ENCODE peak calls at places on chromosomes 6 and 20, in six cellular contexts. K is HepG2, T is GM12878, H is K562, R is H1, O is SK-N-SH. S is an unnamed sample.

GRCh38 chr6:2713473-2714358 is 37.0 kb downstream of the MYLK4 start:
- DNase-seq in K (no peak), T (no peak), H (no peak), R (no peak), O (no peak), S (no peak)

GRCh38 chr6:56868687-56869086 is 86.2 kb upstream of the BEND6 start:
- DNase-seq in K (peak), T (no peak), H (no peak), R (no peak), O (peak), S (no peak)

GRCh38 chr6:30837870-30838269 is 46.4 kb upstream of the DDR1 start:
- DNase-seq in K (no peak), T (no peak), H (no peak), R (no peak), O (no peak), S (no peak)

GRCh38 chr20:45341939-45342862 is 6.0 kb downstream of the SDC4 start:
- DNase-seq in K (peak), T (no peak), H (no peak), R (peak), O (peak), S (no peak)

GRCh38 chr6:73006161-73006560 is 219.1 kb downstream of the KHDC1L start:
- DNase-seq in K (no peak), T (no peak), H (no peak), R (no peak), O (no peak), S (no peak)

GRCh38 chr20:19628570-19629134 is 129.4 kb upstream of the RIN2 start:
- DNase-seq in K (peak), T (peak), H (peak), R (peak), O (peak), S (peak)

GRCh38 chr6:157892363-157892878 is 69.4 kb downstream of the SNX9 start:
- DNase-seq in K (no peak), T (no peak), H (no peak), R (no peak), O (no peak), S (no peak)

GRCh38 chr20:44151621-44152416 is 35.2 kb downstream of the JPH2 start:
- DNase-seq in K (no peak), T (no peak), H (no peak), R (no peak), O (no peak), S (no peak)

GRCh38 chr6:80605165-80605989 is 498.9 kb downstream of the BCKDHB start:
- DNase-seq in K (peak), T (no peak), H (no peak), R (no peak), O (peak), S (peak)

GRCh38 chr6:127489248-127489647 is 29.9 kb downstream of the MTCL3 start:
- DNase-seq in K (no peak), T (no peak), H (no peak), R (no peak), O (no peak), S (no peak)

GRCh38 chr6:11374036-11375010 is 141.9 kb upstream of the NEDD9 start:
- DNase-seq in K (peak), T (peak), H (no peak), R (no peak), O (no peak), S (peak)

GRCh38 chr6:50661636-50662035 is 51.7 kb upstream of the TFAP2D start:
- DNase-seq in K (no peak), T (no peak), H (no peak), R (no peak), O (no peak), S (no peak)

GRCh38 chr6:159249752-159250151 is 80.6 kb downstream of the FNDC1 start:
- DNase-seq in K (no peak), T (no peak), H (no peak), R (no peak), O (no peak), S (no peak)

DNA sequence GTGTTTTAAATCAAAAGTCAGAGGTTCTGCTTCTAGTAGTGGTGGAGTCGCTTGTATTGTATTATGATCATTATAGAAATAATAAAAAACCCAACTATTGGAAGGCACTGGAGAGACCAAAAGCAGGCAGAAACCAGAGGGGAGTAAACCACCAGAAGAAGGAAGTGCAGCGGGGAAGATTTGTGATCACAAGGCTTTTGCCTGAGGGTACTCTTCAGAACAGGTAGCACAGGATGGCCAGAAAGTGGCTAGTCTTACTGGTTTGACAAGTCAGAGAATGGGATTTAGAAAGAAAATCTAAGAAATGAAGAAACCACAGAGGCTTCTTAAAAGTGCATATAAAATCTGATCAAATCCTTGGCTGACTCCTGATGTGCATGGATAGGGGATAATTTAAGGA is 24.0 kb downstream of the MAPK13 start:
- DNase-seq in K (no peak), T (no peak), H (no peak), R (no peak), O (no peak), S (no peak)
- TF ChIP-seq GABPA in K (no peak), T (no peak), H (no peak), R (no peak), O (no peak), S (no peak)

DNA sequence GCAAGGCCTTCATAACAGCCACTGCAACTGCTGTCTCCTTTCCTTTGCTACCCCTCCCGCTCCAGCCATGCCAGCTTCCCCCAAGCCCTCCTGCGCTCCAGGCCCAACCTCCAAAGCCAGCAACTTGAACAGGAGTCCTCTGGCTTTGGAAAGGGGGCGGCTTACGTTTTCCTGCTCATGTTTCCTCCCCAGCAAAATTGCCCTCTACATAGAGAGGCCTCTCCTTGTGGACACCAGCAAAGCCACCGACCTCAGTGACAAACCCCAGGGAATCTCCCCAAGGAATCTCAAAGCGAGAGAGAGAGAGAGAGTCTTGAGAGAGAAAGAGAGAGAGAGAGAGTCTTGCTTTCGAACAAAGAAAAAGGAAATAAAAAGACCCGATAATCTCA is 354 bp upstream of the BTN2A1 start:
- DNase-seq in K (no peak), T (no peak), H (peak), R (peak), O (peak), S (no peak)
- TF ChIP-seq GABPA in K (no peak), T (no peak), H (no peak), R (no peak), O (no peak), S (no peak)

GRCh38 chr20:3071610-3072529 is at the start of gene OXT:
- DNase-seq in K (no peak), T (no peak), H (no peak), R (peak), O (no peak), S (no peak)
- TF ChIP-seq GABPA in K (no peak), T (no peak), H (no peak), R (no peak), O (no peak), S (no peak)

DNA sequence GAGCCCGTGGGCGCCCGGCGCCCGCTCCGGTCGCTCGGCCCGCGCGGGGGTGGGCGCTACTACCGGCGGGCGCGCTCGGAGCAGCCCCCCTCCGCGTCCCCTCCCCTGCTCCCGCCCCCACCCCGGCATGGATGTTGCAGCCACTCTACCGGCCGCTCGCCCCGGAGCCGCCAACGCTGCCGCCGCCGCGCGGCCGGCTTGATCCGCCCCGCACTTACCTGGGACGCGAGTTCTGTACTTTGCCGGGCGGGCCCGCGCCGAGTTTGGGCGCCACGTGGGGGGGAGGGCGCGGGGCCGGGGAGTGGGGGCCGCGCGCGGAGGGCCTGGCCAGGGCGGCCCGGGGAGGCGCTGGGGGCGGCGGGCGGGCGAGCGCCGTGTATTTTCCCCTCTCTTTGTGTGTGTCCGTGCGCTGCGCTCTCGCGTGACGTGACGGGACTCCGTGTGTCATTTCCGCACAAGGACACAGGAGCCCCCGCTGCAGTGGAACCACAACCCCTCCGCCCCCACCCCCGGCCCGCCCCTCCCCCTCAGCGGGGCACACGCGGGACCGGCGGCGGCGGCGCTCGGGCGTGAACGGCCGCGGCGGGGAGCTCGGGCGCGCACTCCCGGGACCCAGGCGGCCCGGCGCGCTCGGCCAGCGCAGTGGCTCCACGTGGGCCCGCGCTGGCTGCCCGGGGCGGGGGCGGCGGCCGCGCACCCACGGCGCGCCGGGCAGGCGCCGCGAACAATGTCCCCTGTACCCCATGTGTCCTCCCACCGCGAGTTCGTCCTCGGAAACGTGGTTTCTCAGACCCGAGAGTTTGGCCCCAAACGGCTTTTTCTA is at the start of gene BEND3:
- DNase-seq in K (no peak), T (no peak), H (peak), R (no peak), O (peak), S (peak)
- TF ChIP-seq GABPA in K (no peak), T (no peak), H (no peak), R (no peak), O (no peak), S (no peak)

DNA sequence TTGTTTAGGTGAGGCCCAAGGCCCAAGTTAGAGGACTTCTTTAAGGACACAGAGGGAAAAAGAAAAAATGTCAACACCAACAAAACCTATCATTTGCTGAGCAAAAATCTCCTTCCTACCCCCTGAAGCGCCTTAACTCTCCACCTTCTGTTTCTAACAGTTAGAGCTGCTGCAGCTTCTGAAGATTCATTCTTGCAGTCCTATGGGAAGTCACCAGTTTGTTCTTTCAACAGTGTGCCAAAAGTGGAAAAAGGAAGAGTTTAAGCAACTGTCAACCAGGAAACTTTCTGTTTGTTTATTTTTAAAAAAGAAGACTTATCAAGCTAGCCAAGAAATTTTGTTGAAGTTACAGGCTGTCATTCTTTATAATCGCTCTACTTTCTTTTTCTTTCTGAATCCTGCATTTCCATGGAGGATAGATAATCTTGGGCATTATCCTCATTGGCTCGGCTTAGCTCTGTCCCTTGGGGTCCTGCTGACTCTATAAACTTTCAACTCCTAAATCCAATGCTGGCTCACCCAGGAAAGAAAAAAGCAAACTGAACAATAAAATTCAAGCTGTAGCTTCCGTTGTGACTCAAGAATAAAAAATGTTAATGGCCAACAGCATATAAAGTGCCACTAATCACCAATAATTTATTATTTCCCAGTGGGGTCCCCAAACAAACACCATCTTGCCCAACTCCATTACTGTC is 172.8 kb upstream of the CITED2 start:
- DNase-seq in K (no peak), T (no peak), H (no peak), R (no peak), O (no peak), S (no peak)
- TF ChIP-seq GABPA in K (no peak), T (no peak), H (no peak), R (no peak), O (no peak), S (no peak)

GRCh38 chr6:351867-352289 is 39.7 kb upstream of the IRF4 start:
- DNase-seq in K (no peak), T (no peak), H (no peak), R (no peak), O (no peak), S (no peak)
- TF ChIP-seq GABPA in K (no peak), T (no peak), H (no peak), R (no peak), O (no peak), S (no peak)

DNA sequence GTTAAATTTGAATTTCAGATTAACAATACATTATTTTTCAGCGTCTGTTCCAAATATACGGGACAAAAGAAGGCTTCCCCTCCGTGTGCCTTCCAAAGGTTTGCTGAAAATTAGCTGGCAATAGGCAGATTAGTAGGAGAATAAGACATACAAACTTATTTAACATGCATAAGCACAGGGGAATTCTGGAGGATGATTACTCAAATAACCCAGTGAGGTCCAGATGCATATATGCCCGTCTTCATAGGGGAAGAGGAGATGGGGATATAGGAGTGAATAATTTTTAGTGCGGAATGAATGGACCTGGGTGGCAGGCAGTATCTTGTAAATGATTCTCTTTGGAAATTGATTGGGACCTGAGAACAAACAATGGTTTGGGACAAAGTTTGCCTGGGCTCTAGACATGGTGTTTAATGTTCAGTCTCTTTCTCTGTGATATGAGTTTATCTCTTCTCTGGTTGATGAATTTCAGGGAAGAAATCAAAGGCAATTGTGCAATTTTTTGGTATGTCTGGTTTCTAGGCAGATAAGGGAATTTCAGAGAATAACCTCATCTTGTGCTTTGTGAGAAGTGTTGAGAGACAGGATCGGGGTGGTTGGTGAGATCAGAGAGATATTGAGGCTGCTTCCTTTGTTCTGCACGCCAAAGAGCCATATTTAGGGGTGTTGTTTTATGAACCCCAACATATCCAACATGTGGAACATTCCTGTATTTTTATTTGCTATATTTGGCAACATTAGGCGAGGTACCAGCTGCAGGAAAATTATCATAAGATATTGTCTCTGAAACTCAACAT is 63.7 kb downstream of the MKKS start:
- DNase-seq in K (peak), T (no peak), H (no peak), R (no peak), O (no peak), S (no peak)
- TF ChIP-seq GABPA in K (peak), T (no peak), H (no peak), R (no peak), O (no peak), S (no peak)

DNA sequence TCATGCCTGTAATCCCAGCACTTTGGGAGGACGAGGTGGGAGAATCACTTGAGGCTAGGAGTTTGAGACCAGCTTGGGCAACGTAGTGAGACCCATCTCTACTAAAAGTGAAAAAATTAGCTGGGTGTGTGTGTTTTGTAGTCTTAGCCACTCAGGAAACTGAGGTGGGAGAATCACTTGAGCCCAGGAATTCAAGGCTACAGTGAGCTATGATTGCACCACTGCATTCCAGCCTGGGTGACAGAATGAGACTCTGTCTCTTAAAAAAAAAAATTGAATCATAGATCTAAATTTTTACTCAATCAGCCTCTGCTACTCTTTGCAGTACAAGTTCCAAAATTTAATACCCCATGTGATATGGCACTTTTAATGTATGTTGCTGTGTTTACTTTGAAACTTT is 121.6 kb downstream of the ARMC2 start:
- DNase-seq in K (no peak), T (no peak), H (no peak), R (no peak), O (no peak), S (no peak)
- TF ChIP-seq GABPA in K (no peak), T (no peak), H (no peak), R (no peak), O (no peak), S (no peak)

GRCh38 chr20:370977-371754 is 9.4 kb upstream of the TRIB3 start:
- DNase-seq in K (peak), T (no peak), H (peak), R (no peak), O (no peak), S (no peak)
- TF ChIP-seq GABPA in K (no peak), T (no peak), H (no peak), R (no peak), O (no peak), S (no peak)

S was measured in HL-60.